ENCODE peak calls at places on chromosomes 5 and 9, in five cellular contexts. One of them, this sample, is unnamed.

GRCh38 chr5:64690417-64691151 is at the start of gene SHISAL2B:
- DNase-seq in AG04449: no peak
- DNase-seq in cardiac muscle cell: peak
- DNase-seq in hypothalamus: no peak
- DNase-seq in anterior cingulate cortex: no peak
- DNase-seq in this sample: no peak

GRCh38 chr5:19676895-19677294 is 311.1 kb downstream of the CDH18 start:
- DNase-seq in AG04449: no peak
- DNase-seq in cardiac muscle cell: no peak
- DNase-seq in hypothalamus: no peak
- DNase-seq in anterior cingulate cortex: no peak
- DNase-seq in this sample: no peak

GRCh38 chr5:135740475-135740874 is 94.0 kb upstream of the SLC25A48 start:
- DNase-seq in AG04449: no peak
- DNase-seq in cardiac muscle cell: peak
- DNase-seq in hypothalamus: no peak
- DNase-seq in anterior cingulate cortex: no peak
- DNase-seq in this sample: no peak

GRCh38 chr5:132372122-132372521 is 2.6 kb downstream of the SLC22A5 start:
- DNase-seq in AG04449: no peak
- DNase-seq in cardiac muscle cell: no peak
- DNase-seq in hypothalamus: no peak
- DNase-seq in anterior cingulate cortex: no peak
- DNase-seq in this sample: no peak

GRCh38 chr5:132528866-132529634 is 14.3 kb downstream of the IL5 start:
- DNase-seq in AG04449: no peak
- DNase-seq in cardiac muscle cell: no peak
- DNase-seq in hypothalamus: no peak
- DNase-seq in anterior cingulate cortex: no peak
- DNase-seq in this sample: no peak

GRCh38 chr5:163338-163620 is 28.0 kb upstream of the LRRC14B start:
- DNase-seq in AG04449: no peak
- DNase-seq in cardiac muscle cell: no peak
- DNase-seq in hypothalamus: no peak
- DNase-seq in anterior cingulate cortex: no peak
- DNase-seq in this sample: no peak

GRCh38 chr9:129682381-129682780 is 16.9 kb downstream of the PRRX2 start:
- DNase-seq in AG04449: no peak
- DNase-seq in cardiac muscle cell: no peak
- DNase-seq in hypothalamus: no peak
- DNase-seq in anterior cingulate cortex: no peak
- DNase-seq in this sample: no peak

GRCh38 chr5:44266882-44267577 is 122.2 kb downstream of the FGF10 start:
- DNase-seq in AG04449: no peak
- DNase-seq in cardiac muscle cell: no peak
- DNase-seq in hypothalamus: no peak
- DNase-seq in anterior cingulate cortex: no peak
- DNase-seq in this sample: no peak

GRCh38 chr9:134391319-134392231 is 65.3 kb downstream of the RXRA start:
- DNase-seq in AG04449: no peak
- DNase-seq in cardiac muscle cell: no peak
- DNase-seq in hypothalamus: no peak
- DNase-seq in anterior cingulate cortex: no peak
- DNase-seq in this sample: no peak

GRCh38 chr5:79878721-79879336 is 112.2 kb downstream of the MTX3 start:
- DNase-seq in AG04449: no peak
- DNase-seq in cardiac muscle cell: peak
- DNase-seq in hypothalamus: no peak
- DNase-seq in anterior cingulate cortex: no peak
- DNase-seq in this sample: no peak

GRCh38 chr5:56812110-56812509 is 3.2 kb upstream of the MAP3K1 start:
- DNase-seq in AG04449: no peak
- DNase-seq in cardiac muscle cell: no peak
- DNase-seq in hypothalamus: no peak
- DNase-seq in anterior cingulate cortex: no peak
- DNase-seq in this sample: no peak

GRCh38 chr5:65062684-65063083 is 294.0 kb downstream of the CWC27 start:
- DNase-seq in AG04449: peak
- DNase-seq in cardiac muscle cell: no peak
- DNase-seq in hypothalamus: no peak
- DNase-seq in anterior cingulate cortex: no peak
- DNase-seq in this sample: peak

GRCh38 chr5:158953929-158954534 is 145.7 kb downstream of the EBF1 start:
- DNase-seq in AG04449: no peak
- DNase-seq in cardiac muscle cell: no peak
- DNase-seq in hypothalamus: no peak
- DNase-seq in anterior cingulate cortex: no peak
- DNase-seq in this sample: no peak

GRCh38 chr5:36240779-36241635 is 718 bp downstream of the NADK2 start:
- DNase-seq in AG04449: no peak
- DNase-seq in cardiac muscle cell: peak
- DNase-seq in hypothalamus: peak
- DNase-seq in anterior cingulate cortex: peak
- DNase-seq in this sample: peak

GRCh38 chr5:35803221-35803651 is 53.5 kb upstream of the IL7R start:
- DNase-seq in AG04449: no peak
- DNase-seq in cardiac muscle cell: peak
- DNase-seq in hypothalamus: peak
- DNase-seq in anterior cingulate cortex: peak
- DNase-seq in this sample: no peak

GRCh38 chr5:27466959-27467358 is 428.6 kb upstream of the CDH9 start:
- DNase-seq in AG04449: no peak
- DNase-seq in cardiac muscle cell: no peak
- DNase-seq in hypothalamus: no peak
- DNase-seq in anterior cingulate cortex: no peak
- DNase-seq in this sample: no peak

GRCh38 chr9:135644631-135645218 is 5.4 kb upstream of the GLT6D1 start:
- DNase-seq in AG04449: no peak
- DNase-seq in cardiac muscle cell: no peak
- DNase-seq in hypothalamus: no peak
- DNase-seq in anterior cingulate cortex: no peak
- DNase-seq in this sample: no peak

GRCh38 chr5:39570418-39571027 is 145.7 kb upstream of the DAB2 start:
- DNase-seq in AG04449: no peak
- DNase-seq in cardiac muscle cell: peak
- DNase-seq in hypothalamus: no peak
- DNase-seq in anterior cingulate cortex: no peak
- DNase-seq in this sample: no peak

GRCh38 chr5:159100022-159100927 is 559 bp upstream of the EBF1 start:
- DNase-seq in AG04449: peak
- DNase-seq in cardiac muscle cell: peak
- DNase-seq in hypothalamus: peak
- DNase-seq in anterior cingulate cortex: peak
- DNase-seq in this sample: peak

GRCh38 chr9:136473354-136473721 is 9.5 kb downstream of the SEC16A start:
- DNase-seq in AG04449: no peak
- DNase-seq in cardiac muscle cell: no peak
- DNase-seq in hypothalamus: no peak
- DNase-seq in anterior cingulate cortex: no peak
- DNase-seq in this sample: no peak